ENCODE peak calls at places on chromosomes 16 and 17, in ten cellular contexts. One of them, this sample, is unnamed.

GRCh38 chr17:38745545-38745944 is 2.6 kb downstream of the PCGF2 start:
- DNase-seq in activated T-helper 9 cell treated with anti-CD3 and anti-CD28 coated beads, Interleukin-2, amount 50 U/mL, for 16 hours: no peak
- DNase-seq in T follicular helper cell: no peak
- DNase-seq in WTC11: no peak
- DNase-seq in T-helper 1 cell: no peak
- DNase-seq in Right ventricle myocardium superior: no peak
- DNase-seq in choroid plexus epithelial cell: no peak
- DNase-seq in left ventricle myocardium inferior: no peak
- DNase-seq in glutamatergic neuron: no peak
- DNase-seq in C1 segment of cervical spinal cord: no peak
- DNase-seq in this sample: no peak

GRCh38 chr17:43372273-43372911 is 26.4 kb upstream of the ARL4D start:
- DNase-seq in activated T-helper 9 cell treated with anti-CD3 and anti-CD28 coated beads, Interleukin-2, amount 50 U/mL, for 16 hours: no peak
- DNase-seq in T follicular helper cell: no peak
- DNase-seq in WTC11: no peak
- DNase-seq in T-helper 1 cell: no peak
- DNase-seq in Right ventricle myocardium superior: no peak
- DNase-seq in choroid plexus epithelial cell: no peak
- DNase-seq in left ventricle myocardium inferior: peak; percentile 40
- DNase-seq in glutamatergic neuron: no peak
- DNase-seq in C1 segment of cervical spinal cord: no peak
- DNase-seq in this sample: no peak

GRCh38 chr16:75931043-75931442 is 204.8 kb upstream of the CPHXL start:
- DNase-seq in activated T-helper 9 cell treated with anti-CD3 and anti-CD28 coated beads, Interleukin-2, amount 50 U/mL, for 16 hours: no peak
- DNase-seq in T follicular helper cell: no peak
- DNase-seq in WTC11: no peak
- DNase-seq in T-helper 1 cell: no peak
- DNase-seq in Right ventricle myocardium superior: no peak
- DNase-seq in choroid plexus epithelial cell: peak; percentile 13
- DNase-seq in left ventricle myocardium inferior: no peak
- DNase-seq in glutamatergic neuron: no peak
- DNase-seq in C1 segment of cervical spinal cord: no peak
- DNase-seq in this sample: peak; percentile 78

GRCh38 chr17:3843935-3844516 is 2.0 kb downstream of the NCBP3 start:
- DNase-seq in activated T-helper 9 cell treated with anti-CD3 and anti-CD28 coated beads, Interleukin-2, amount 50 U/mL, for 16 hours: peak; percentile 15
- DNase-seq in T follicular helper cell: peak; percentile 18
- DNase-seq in WTC11: peak; percentile 67
- DNase-seq in T-helper 1 cell: peak; percentile 35
- DNase-seq in Right ventricle myocardium superior: no peak
- DNase-seq in choroid plexus epithelial cell: peak; percentile 62
- DNase-seq in left ventricle myocardium inferior: no peak
- DNase-seq in glutamatergic neuron: peak; percentile 65
- DNase-seq in C1 segment of cervical spinal cord: no peak
- DNase-seq in this sample: peak; percentile 49

GRCh38 chr16:83215417-83216001 is 588.7 kb downstream of the CDH13 start:
- DNase-seq in activated T-helper 9 cell treated with anti-CD3 and anti-CD28 coated beads, Interleukin-2, amount 50 U/mL, for 16 hours: no peak
- DNase-seq in T follicular helper cell: no peak
- DNase-seq in WTC11: peak; percentile 93
- DNase-seq in T-helper 1 cell: peak; percentile 14
- DNase-seq in Right ventricle myocardium superior: no peak
- DNase-seq in choroid plexus epithelial cell: peak; percentile 61
- DNase-seq in left ventricle myocardium inferior: no peak
- DNase-seq in glutamatergic neuron: peak; percentile 87
- DNase-seq in C1 segment of cervical spinal cord: no peak
- DNase-seq in this sample: peak; percentile 62

GRCh38 chr17:59424331-59424730 is 92.9 kb downstream of the YPEL2 start:
- DNase-seq in activated T-helper 9 cell treated with anti-CD3 and anti-CD28 coated beads, Interleukin-2, amount 50 U/mL, for 16 hours: no peak
- DNase-seq in T follicular helper cell: no peak
- DNase-seq in WTC11: no peak
- DNase-seq in T-helper 1 cell: no peak
- DNase-seq in Right ventricle myocardium superior: no peak
- DNase-seq in choroid plexus epithelial cell: peak; percentile 12
- DNase-seq in left ventricle myocardium inferior: no peak
- DNase-seq in glutamatergic neuron: no peak
- DNase-seq in C1 segment of cervical spinal cord: no peak
- DNase-seq in this sample: no peak

GRCh38 chr17:36942631-36943125 is 5.4 kb downstream of the LHX1 start:
- DNase-seq in activated T-helper 9 cell treated with anti-CD3 and anti-CD28 coated beads, Interleukin-2, amount 50 U/mL, for 16 hours: no peak
- DNase-seq in T follicular helper cell: no peak
- DNase-seq in WTC11: no peak
- DNase-seq in T-helper 1 cell: no peak
- DNase-seq in Right ventricle myocardium superior: no peak
- DNase-seq in choroid plexus epithelial cell: no peak
- DNase-seq in left ventricle myocardium inferior: no peak
- DNase-seq in glutamatergic neuron: peak; percentile 29
- DNase-seq in C1 segment of cervical spinal cord: no peak
- DNase-seq in this sample: no peak

GRCh38 chr16:2963611-2964415 is at the start of gene KREMEN2:
- DNase-seq in activated T-helper 9 cell treated with anti-CD3 and anti-CD28 coated beads, Interleukin-2, amount 50 U/mL, for 16 hours: no peak
- DNase-seq in T follicular helper cell: no peak
- DNase-seq in WTC11: peak; percentile 83
- DNase-seq in T-helper 1 cell: no peak
- DNase-seq in Right ventricle myocardium superior: no peak
- DNase-seq in choroid plexus epithelial cell: peak; percentile 24
- DNase-seq in left ventricle myocardium inferior: no peak
- DNase-seq in glutamatergic neuron: peak; percentile 79
- DNase-seq in C1 segment of cervical spinal cord: no peak
- DNase-seq in this sample: peak; percentile 39

GRCh38 chr17:16449121-16449570 is 33.8 kb downstream of the TRPV2 start:
- DNase-seq in activated T-helper 9 cell treated with anti-CD3 and anti-CD28 coated beads, Interleukin-2, amount 50 U/mL, for 16 hours: no peak
- DNase-seq in T follicular helper cell: no peak
- DNase-seq in WTC11: no peak
- DNase-seq in T-helper 1 cell: no peak
- DNase-seq in Right ventricle myocardium superior: no peak
- DNase-seq in choroid plexus epithelial cell: peak; percentile 55
- DNase-seq in left ventricle myocardium inferior: no peak
- DNase-seq in glutamatergic neuron: no peak
- DNase-seq in C1 segment of cervical spinal cord: no peak
- DNase-seq in this sample: peak; percentile 77

GRCh38 chr17:47913050-47913449 is 17.0 kb downstream of the SP2 start:
- DNase-seq in activated T-helper 9 cell treated with anti-CD3 and anti-CD28 coated beads, Interleukin-2, amount 50 U/mL, for 16 hours: no peak
- DNase-seq in T follicular helper cell: no peak
- DNase-seq in WTC11: no peak
- DNase-seq in T-helper 1 cell: no peak
- DNase-seq in Right ventricle myocardium superior: no peak
- DNase-seq in choroid plexus epithelial cell: no peak
- DNase-seq in left ventricle myocardium inferior: no peak
- DNase-seq in glutamatergic neuron: no peak
- DNase-seq in C1 segment of cervical spinal cord: no peak
- DNase-seq in this sample: no peak

GRCh38 chr17:30996481-30996880 is 25.6 kb downstream of the RNF135 start:
- DNase-seq in activated T-helper 9 cell treated with anti-CD3 and anti-CD28 coated beads, Interleukin-2, amount 50 U/mL, for 16 hours: no peak
- DNase-seq in T follicular helper cell: no peak
- DNase-seq in WTC11: no peak
- DNase-seq in T-helper 1 cell: no peak
- DNase-seq in Right ventricle myocardium superior: no peak
- DNase-seq in choroid plexus epithelial cell: no peak
- DNase-seq in left ventricle myocardium inferior: no peak
- DNase-seq in glutamatergic neuron: no peak
- DNase-seq in C1 segment of cervical spinal cord: no peak
- DNase-seq in this sample: no peak

GRCh38 chr17:48486557-48486956 is 44.3 kb downstream of the HOXB1 start:
- DNase-seq in activated T-helper 9 cell treated with anti-CD3 and anti-CD28 coated beads, Interleukin-2, amount 50 U/mL, for 16 hours: no peak
- DNase-seq in T follicular helper cell: no peak
- DNase-seq in WTC11: no peak
- DNase-seq in T-helper 1 cell: no peak
- DNase-seq in Right ventricle myocardium superior: no peak
- DNase-seq in choroid plexus epithelial cell: peak; percentile 98
- DNase-seq in left ventricle myocardium inferior: no peak
- DNase-seq in glutamatergic neuron: no peak
- DNase-seq in C1 segment of cervical spinal cord: no peak
- DNase-seq in this sample: peak; percentile 98

GRCh38 chr17:46120078-46120477 is 73.2 kb downstream of the KANSL1 start:
- DNase-seq in activated T-helper 9 cell treated with anti-CD3 and anti-CD28 coated beads, Interleukin-2, amount 50 U/mL, for 16 hours: no peak
- DNase-seq in T follicular helper cell: no peak
- DNase-seq in WTC11: no peak
- DNase-seq in T-helper 1 cell: no peak
- DNase-seq in Right ventricle myocardium superior: no peak
- DNase-seq in choroid plexus epithelial cell: no peak
- DNase-seq in left ventricle myocardium inferior: no peak
- DNase-seq in glutamatergic neuron: no peak
- DNase-seq in C1 segment of cervical spinal cord: no peak
- DNase-seq in this sample: no peak

GRCh38 chr17:65855245-65855644 is 293.8 kb upstream of the AXIN2 start:
- DNase-seq in activated T-helper 9 cell treated with anti-CD3 and anti-CD28 coated beads, Interleukin-2, amount 50 U/mL, for 16 hours: no peak
- DNase-seq in T follicular helper cell: no peak
- DNase-seq in WTC11: no peak
- DNase-seq in T-helper 1 cell: no peak
- DNase-seq in Right ventricle myocardium superior: no peak
- DNase-seq in choroid plexus epithelial cell: peak; percentile 21
- DNase-seq in left ventricle myocardium inferior: no peak
- DNase-seq in glutamatergic neuron: no peak
- DNase-seq in C1 segment of cervical spinal cord: no peak
- DNase-seq in this sample: peak; percentile 56

GRCh38 chr16:515175-515962 is 12.1 kb upstream of the CAPN15 start:
- DNase-seq in activated T-helper 9 cell treated with anti-CD3 and anti-CD28 coated beads, Interleukin-2, amount 50 U/mL, for 16 hours: no peak
- DNase-seq in T follicular helper cell: no peak
- DNase-seq in WTC11: no peak
- DNase-seq in T-helper 1 cell: no peak
- DNase-seq in Right ventricle myocardium superior: no peak
- DNase-seq in choroid plexus epithelial cell: no peak
- DNase-seq in left ventricle myocardium inferior: no peak
- DNase-seq in glutamatergic neuron: no peak
- DNase-seq in C1 segment of cervical spinal cord: no peak
- DNase-seq in this sample: no peak

GRCh38 chr17:4949321-4950074 is 1.2 kb upstream of the PFN1 start:
- DNase-seq in activated T-helper 9 cell treated with anti-CD3 and anti-CD28 coated beads, Interleukin-2, amount 50 U/mL, for 16 hours: peak; percentile 63
- DNase-seq in T follicular helper cell: peak; percentile 68
- DNase-seq in WTC11: peak; percentile 74
- DNase-seq in T-helper 1 cell: peak; percentile 67
- DNase-seq in Right ventricle myocardium superior: peak; percentile 85
- DNase-seq in choroid plexus epithelial cell: peak; percentile 84
- DNase-seq in left ventricle myocardium inferior: peak; percentile 75
- DNase-seq in glutamatergic neuron: peak; percentile 74
- DNase-seq in C1 segment of cervical spinal cord: peak; percentile 82
- DNase-seq in this sample: peak; percentile 78

GRCh38 chr17:75260679-75261335 is 599 bp downstream of the GGA3 start:
- DNase-seq in activated T-helper 9 cell treated with anti-CD3 and anti-CD28 coated beads, Interleukin-2, amount 50 U/mL, for 16 hours: peak; percentile 37
- DNase-seq in T follicular helper cell: no peak
- DNase-seq in WTC11: peak; percentile 32
- DNase-seq in T-helper 1 cell: no peak
- DNase-seq in Right ventricle myocardium superior: no peak
- DNase-seq in choroid plexus epithelial cell: peak; percentile 35
- DNase-seq in left ventricle myocardium inferior: no peak
- DNase-seq in glutamatergic neuron: no peak
- DNase-seq in C1 segment of cervical spinal cord: no peak
- DNase-seq in this sample: no peak